ENCODE peak calls at places on chromosome 17, in eight cellular contexts. E is WERI-Rb-1; C is AG04450; X is cardiac septum; P is stimulated activated CD4-positive, alpha-beta T cell treated with anti-CD3 and anti-CD28 coated beads, Interleukin-2, amount 100 ng/mL, for 24 hours; K is Calu3; T is hypothalamus; G is adipocyte. W is an unnamed sample.

GRCh38 chr17:69067274-69068047 is 6.7 kb upstream of the ABCA9 start:
- DNase-seq in C (no peak), X (no peak), P (no peak), E (no peak), T (no peak), G (no peak), K (no peak), W (no peak)

GRCh38 chr17:7290166-7290565 is 4.3 kb downstream of the YBX2 start:
- DNase-seq in C (no peak), E (no peak), G (no peak), K (no peak), P (no peak), T (no peak), X (no peak), W (no peak)

GRCh38 chr17:81246343-81246670 is 7.2 kb downstream of the NDUFAF8 start:
- DNase-seq in C (no peak), K (no peak), E (no peak), G (no peak), X (no peak), T (no peak), P (no peak), W (no peak)

GRCh38 chr17:37391146-37391545 is 15.4 kb downstream of the C17orf78 start:
- DNase-seq in K (no peak), G (no peak), C (no peak), E (no peak), X (no peak), T (no peak), P (no peak), W (no peak)

GRCh38 chr17:80870401-80870800 is 121.2 kb upstream of the CHMP6 start:
- DNase-seq in E (no peak), T (no peak), C (no peak), G (no peak), P (no peak), K (no peak), X (no peak), W (no peak)

GRCh38 chr17:7841622-7842379 is 7.8 kb downstream of the KDM6B start:
- DNase-seq in P (peak; percentile 94), G (peak; percentile 95), T (peak; percentile 90), K (peak; percentile 89), X (peak; percentile 95), E (peak; percentile 94), C (peak; percentile 62), W (peak; percentile 91)

GRCh38 chr17:47862621-47863440 is 11.9 kb upstream of the SP6 start:
- DNase-seq in K (no peak), P (no peak), X (no peak), T (no peak), E (no peak), C (peak; percentile 68), G (peak; percentile 59), W (no peak)

GRCh38 chr17:17580662-17581470 is 10.6 kb downstream of the PEMT start:
- DNase-seq in T (no peak), P (no peak), G (peak; percentile 48), K (no peak), X (no peak), C (no peak), E (peak; percentile 76), W (no peak)

GRCh38 chr17:68533887-68534700 is 21.9 kb downstream of the PRKAR1A start:
- DNase-seq in G (peak; percentile 66), X (no peak), P (no peak), K (no peak), C (no peak), E (no peak), T (no peak), W (no peak)

W was measured in effector memory CD4-positive, alpha-beta T cell.